ENCODE peak calls at places on chromosome 9, in five cellular contexts. L, H, K, O and M are unnamed samples.
A peak's percentile ranks its signal among the peaks of the same experiment; 100 is the strongest.

GRCh38 chr9:116860509-116861120 is 173.5 kb downstream of the TRIM32 start:
- DNase-seq in O (no peak), K (peak; percentile 28), H (peak; percentile 33), L (peak; percentile 28), M (peak; percentile 28)

GRCh38 chr9:110604101-110604710 is 24.7 kb upstream of the SVEP1 start:
- DNase-seq in K (peak; percentile 82), H (no peak), L (no peak), O (no peak), M (peak; percentile 51)

GRCh38 chr9:105299190-105299854 is 54.9 kb downstream of the SLC44A1 start:
- DNase-seq in K (no peak), L (no peak), O (no peak), H (no peak), M (peak; percentile 98)

GRCh38 chr9:132672413-132672690 is 2.1 kb downstream of the GTF3C4 start:
- DNase-seq in O (no peak), K (peak; percentile 31), H (no peak), L (no peak), M (no peak)

GRCh38 chr9:137630684-137631083 is 11.9 kb downstream of the EHMT1 start:
- DNase-seq in H (no peak), L (no peak), O (no peak), K (no peak), M (no peak)

GRCh38 chr9:70382709-70383605 is 31.5 kb downstream of the KLF9 start:
- DNase-seq in L (no peak), H (no peak), K (no peak), O (no peak), M (no peak)

GRCh38 chr9:104868687-104869404 is 59.1 kb downstream of the ABCA1 start:
- DNase-seq in L (no peak), K (peak; percentile 96), H (peak; percentile 71), O (no peak), M (peak; percentile 38)

GRCh38 chr9:129415954-129416651 is 204.8 kb downstream of the C9orf50 start:
- DNase-seq in H (no peak), K (no peak), L (no peak), O (no peak), M (no peak)

GRCh38 chr9:37061763-37062162 is 27.7 kb upstream of the PAX5 start:
- DNase-seq in H (no peak), K (peak; percentile 20), L (no peak), O (no peak), M (no peak)